ENCODE peak calls at places on chromosomes 12 and 14, in eight cellular contexts. One of them, this sample, is unnamed.

GRCh38 chr14:91173221-91173670 is 59.4 kb downstream of the DGLUCY start:
- DNase-seq in GM12892: peak; percentile 59
- DNase-seq in testis: peak; percentile 93
- DNase-seq in ovary: peak; percentile 92
- DNase-seq in stomach: peak; percentile 89
- DNase-seq in body of pancreas: peak; percentile 93
- DNase-seq in heart left ventricle: peak; percentile 85
- DNase-seq in GM12878: peak; percentile 23
- DNase-seq in this sample: peak; percentile 89

GRCh38 chr12:30795660-30796507 is 41.1 kb upstream of the CAPRIN2 start:
- DNase-seq in ovary: peak; percentile 55
- DNase-seq in heart left ventricle: peak; percentile 75
- DNase-seq in stomach: peak; percentile 37
- DNase-seq in body of pancreas: peak; percentile 59
- DNase-seq in GM12878: no peak
- DNase-seq in GM12892: peak; percentile 47
- DNase-seq in testis: peak; percentile 34
- DNase-seq in this sample: peak; percentile 21

GRCh38 chr12:90499793-90500192 is 455.2 kb downstream of the CCER1 start:
- DNase-seq in ovary: no peak
- DNase-seq in testis: no peak
- DNase-seq in GM12878: no peak
- DNase-seq in body of pancreas: no peak
- DNase-seq in heart left ventricle: no peak
- DNase-seq in GM12892: no peak
- DNase-seq in stomach: no peak
- DNase-seq in this sample: no peak

GRCh38 chr12:92208613-92209121 is 63.0 kb upstream of the BTG1 start:
- DNase-seq in GM12892: no peak
- DNase-seq in body of pancreas: no peak
- DNase-seq in ovary: no peak
- DNase-seq in testis: no peak
- DNase-seq in GM12878: peak; percentile 71
- DNase-seq in heart left ventricle: no peak
- DNase-seq in stomach: no peak
- DNase-seq in this sample: no peak

GRCh38 chr14:105479438-105480164 is 5.0 kb downstream of the CRIP2 start:
- DNase-seq in ovary: no peak
- DNase-seq in GM12892: no peak
- DNase-seq in body of pancreas: no peak
- DNase-seq in testis: no peak
- DNase-seq in stomach: no peak
- DNase-seq in GM12878: no peak
- DNase-seq in heart left ventricle: no peak
- DNase-seq in this sample: no peak

GRCh38 chr14:91058017-91058675 is 2.3 kb downstream of the RPS6KA5 start:
- DNase-seq in testis: no peak
- DNase-seq in heart left ventricle: no peak
- DNase-seq in GM12878: no peak
- DNase-seq in body of pancreas: no peak
- DNase-seq in stomach: no peak
- DNase-seq in ovary: no peak
- DNase-seq in GM12892: no peak
- DNase-seq in this sample: no peak

GRCh38 chr12:113802000-113802749 is 163.9 kb downstream of the RBM19 start:
- DNase-seq in heart left ventricle: no peak
- DNase-seq in GM12878: no peak
- DNase-seq in body of pancreas: no peak
- DNase-seq in ovary: no peak
- DNase-seq in testis: no peak
- DNase-seq in stomach: no peak
- DNase-seq in GM12892: no peak
- DNase-seq in this sample: no peak

GRCh38 chr14:76701981-76702380 is 59.3 kb upstream of the VASH1 start:
- DNase-seq in body of pancreas: no peak
- DNase-seq in GM12878: no peak
- DNase-seq in stomach: no peak
- DNase-seq in heart left ventricle: no peak
- DNase-seq in testis: peak; percentile 63
- DNase-seq in GM12892: no peak
- DNase-seq in ovary: no peak
- DNase-seq in this sample: no peak

GRCh38 chr14:54182419-54183040 is 214.3 kb upstream of the CDKN3 start:
- DNase-seq in heart left ventricle: no peak
- DNase-seq in testis: no peak
- DNase-seq in body of pancreas: no peak
- DNase-seq in GM12878: no peak
- DNase-seq in GM12892: no peak
- DNase-seq in stomach: no peak
- DNase-seq in ovary: no peak
- DNase-seq in this sample: no peak

GRCh38 chr12:71045781-71046180 is 112.0 kb downstream of the TSPAN8 start:
- DNase-seq in heart left ventricle: no peak
- DNase-seq in testis: no peak
- DNase-seq in stomach: no peak
- DNase-seq in body of pancreas: no peak
- DNase-seq in GM12892: no peak
- DNase-seq in ovary: no peak
- DNase-seq in GM12878: no peak
- DNase-seq in this sample: no peak

GRCh38 chr12:112096070-112096469 is 12.5 kb downstream of the NAA25 start:
- DNase-seq in stomach: no peak
- DNase-seq in ovary: no peak
- DNase-seq in GM12878: peak; percentile 47
- DNase-seq in heart left ventricle: no peak
- DNase-seq in body of pancreas: no peak
- DNase-seq in testis: no peak
- DNase-seq in GM12892: no peak
- DNase-seq in this sample: no peak

GRCh38 chr12:26298785-26299621 is 103.6 kb downstream of the SSPN start:
- DNase-seq in GM12878: peak; percentile 91
- DNase-seq in ovary: no peak
- DNase-seq in testis: no peak
- DNase-seq in heart left ventricle: no peak
- DNase-seq in GM12892: peak; percentile 43
- DNase-seq in stomach: no peak
- DNase-seq in body of pancreas: no peak
- DNase-seq in this sample: no peak

GRCh38 chr12:109388167-109388563 is 40.5 kb downstream of the MYO1H start:
- DNase-seq in stomach: no peak
- DNase-seq in GM12878: no peak
- DNase-seq in heart left ventricle: no peak
- DNase-seq in body of pancreas: no peak
- DNase-seq in testis: no peak
- DNase-seq in ovary: no peak
- DNase-seq in GM12892: no peak
- DNase-seq in this sample: no peak
- TF ChIP-seq POLR2A in stomach: no peak
- TF ChIP-seq POLR2A in GM12878: no peak
- TF ChIP-seq POLR2A in heart left ventricle: no peak
- TF ChIP-seq POLR2A in body of pancreas: no peak
- TF ChIP-seq POLR2A in testis: no peak
- TF ChIP-seq POLR2A in ovary: no peak
- TF ChIP-seq POLR2A in GM12892: no peak
- TF ChIP-seq POLR2A in this sample: no peak

GRCh38 chr12:57934804-57935203 is 6.6 kb upstream of the ATP23 start:
- DNase-seq in ovary: no peak
- DNase-seq in body of pancreas: no peak
- DNase-seq in GM12878: no peak
- DNase-seq in testis: no peak
- DNase-seq in stomach: no peak
- DNase-seq in heart left ventricle: no peak
- DNase-seq in GM12892: no peak
- DNase-seq in this sample: peak; percentile 48

GRCh38 chr12:57940052-57940914 is 1.1 kb upstream of the ATP23 start:
- DNase-seq in GM12892: no peak
- DNase-seq in heart left ventricle: no peak
- DNase-seq in ovary: no peak
- DNase-seq in body of pancreas: peak; percentile 10
- DNase-seq in GM12878: no peak
- DNase-seq in testis: no peak
- DNase-seq in stomach: no peak
- DNase-seq in this sample: peak; percentile 61

GRCh38 chr12:57939291-57939690 is 2.1 kb upstream of the ATP23 start:
- DNase-seq in ovary: no peak
- DNase-seq in heart left ventricle: no peak
- DNase-seq in body of pancreas: no peak
- DNase-seq in stomach: no peak
- DNase-seq in GM12878: no peak
- DNase-seq in GM12892: no peak
- DNase-seq in testis: no peak
- DNase-seq in this sample: no peak

GRCh38 chr12:57936513-57936883 is 4.9 kb upstream of the ATP23 start:
- DNase-seq in GM12892: no peak
- DNase-seq in stomach: no peak
- DNase-seq in heart left ventricle: no peak
- DNase-seq in body of pancreas: no peak
- DNase-seq in GM12878: no peak
- DNase-seq in testis: no peak
- DNase-seq in ovary: no peak
- DNase-seq in this sample: peak; percentile 39

DNA sequence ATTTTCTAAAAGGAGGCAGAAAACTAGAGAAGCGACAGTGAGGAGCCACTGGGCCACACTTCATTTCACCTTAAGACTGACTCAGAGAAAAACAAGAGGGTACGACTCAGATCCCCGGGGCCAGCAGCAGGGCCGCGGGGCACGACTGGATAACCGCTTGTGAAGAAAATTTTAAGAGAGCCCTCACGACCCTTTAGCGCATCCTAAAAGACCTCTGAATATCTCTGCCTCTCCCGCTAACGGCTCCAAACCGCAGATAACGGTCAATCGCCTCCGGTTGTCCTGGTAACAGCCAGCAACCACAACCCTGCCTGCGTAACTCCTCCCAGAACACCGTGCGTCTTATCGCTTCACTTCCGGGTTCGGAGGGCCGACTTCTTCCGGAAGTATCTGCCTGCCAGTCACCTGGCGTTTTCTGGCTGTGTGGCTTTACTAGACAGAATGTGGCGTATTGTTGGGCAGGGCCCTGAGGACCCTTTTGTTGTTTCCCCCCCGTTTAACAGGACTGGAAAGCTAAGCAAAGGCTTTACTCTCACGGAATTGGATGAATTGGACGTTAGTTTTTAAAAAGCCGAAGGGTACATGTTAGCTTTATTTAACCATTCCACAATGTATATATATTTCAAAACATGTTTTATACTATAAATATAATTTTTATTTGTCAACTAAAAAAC is 5.4 kb upstream of the ATP23 start:
- DNase-seq in testis: peak; percentile 97
- DNase-seq in ovary: peak; percentile 89
- DNase-seq in body of pancreas: peak; percentile 94
- DNase-seq in heart left ventricle: peak; percentile 90
- DNase-seq in GM12878: peak; percentile 79
- DNase-seq in GM12892: peak; percentile 63
- DNase-seq in stomach: peak; percentile 91
- DNase-seq in this sample: peak; percentile 97
- TF ChIP-seq POLR2A in testis: peak; percentile 17
- TF ChIP-seq POLR2A in ovary: peak; percentile 73
- TF ChIP-seq POLR2A in body of pancreas: no peak
- TF ChIP-seq POLR2A in heart left ventricle: no peak
- TF ChIP-seq POLR2A in GM12878: peak; percentile 91
- TF ChIP-seq POLR2A in GM12892: peak; percentile 89
- TF ChIP-seq POLR2A in stomach: no peak
- TF ChIP-seq POLR2A in this sample: peak; percentile 99

GRCh38 chr12:38903596-38903995 is 1.8 kb downstream of the CPNE8 start:
- DNase-seq in ovary: no peak
- DNase-seq in testis: no peak
- DNase-seq in GM12878: no peak
- DNase-seq in heart left ventricle: no peak
- DNase-seq in body of pancreas: no peak
- DNase-seq in GM12892: no peak
- DNase-seq in stomach: no peak
- DNase-seq in this sample: no peak

GRCh38 chr12:38905480-38906351 is at the start of gene CPNE8:
- DNase-seq in GM12878: peak; percentile 48
- DNase-seq in GM12892: peak; percentile 48
- DNase-seq in testis: peak; percentile 78
- DNase-seq in body of pancreas: peak; percentile 78
- DNase-seq in heart left ventricle: peak; percentile 92
- DNase-seq in ovary: peak; percentile 84
- DNase-seq in stomach: peak; percentile 61
- DNase-seq in this sample: peak; percentile 50

GRCh38 chr12:38907171-38907923 is 2.0 kb upstream of the CPNE8 start:
- DNase-seq in ovary: no peak
- DNase-seq in testis: no peak
- DNase-seq in GM12878: no peak
- DNase-seq in GM12892: no peak
- DNase-seq in body of pancreas: no peak
- DNase-seq in stomach: no peak
- DNase-seq in heart left ventricle: no peak
- DNase-seq in this sample: no peak

GRCh38 chr12:38906482-38907170 is 1.2 kb upstream of the CPNE8 start:
- DNase-seq in testis: peak; percentile 88
- DNase-seq in heart left ventricle: peak; percentile 91
- DNase-seq in ovary: peak; percentile 91
- DNase-seq in GM12892: peak; percentile 47
- DNase-seq in body of pancreas: peak; percentile 89
- DNase-seq in stomach: peak; percentile 76
- DNase-seq in GM12878: peak; percentile 56
- DNase-seq in this sample: peak; percentile 74

GRCh38 chr12:38904932-38905479 is 385 bp downstream of the CPNE8 start:
- DNase-seq in body of pancreas: peak; percentile 83
- DNase-seq in heart left ventricle: peak; percentile 91
- DNase-seq in testis: peak; percentile 77
- DNase-seq in stomach: peak; percentile 64
- DNase-seq in GM12892: peak; percentile 32
- DNase-seq in ovary: peak; percentile 68
- DNase-seq in GM12878: peak; percentile 65
- DNase-seq in this sample: peak; percentile 49
- TF ChIP-seq POLR2A in body of pancreas: no peak
- TF ChIP-seq POLR2A in heart left ventricle: no peak
- TF ChIP-seq POLR2A in testis: no peak
- TF ChIP-seq POLR2A in stomach: no peak
- TF ChIP-seq POLR2A in GM12892: no peak
- TF ChIP-seq POLR2A in ovary: no peak
- TF ChIP-seq POLR2A in GM12878: peak; percentile 70
- TF ChIP-seq POLR2A in this sample: no peak

GRCh38 chr12:53492830-53493609 is 6.2 kb downstream of the MAP3K12 start:
- DNase-seq in GM12878: peak; percentile 46
- DNase-seq in stomach: peak; percentile 92
- DNase-seq in GM12892: peak; percentile 86
- DNase-seq in testis: peak; percentile 98
- DNase-seq in ovary: peak; percentile 96
- DNase-seq in body of pancreas: peak; percentile 96
- DNase-seq in heart left ventricle: peak; percentile 94
- DNase-seq in this sample: peak; percentile 91
- TF ChIP-seq POLR2A in GM12878: peak; percentile 83
- TF ChIP-seq POLR2A in stomach: no peak
- TF ChIP-seq POLR2A in GM12892: peak; percentile 55
- TF ChIP-seq POLR2A in testis: peak; percentile 39
- TF ChIP-seq POLR2A in ovary: peak; percentile 68
- TF ChIP-seq POLR2A in body of pancreas: peak; percentile 62
- TF ChIP-seq POLR2A in heart left ventricle: no peak
- TF ChIP-seq POLR2A in this sample: peak; percentile 80

DNA sequence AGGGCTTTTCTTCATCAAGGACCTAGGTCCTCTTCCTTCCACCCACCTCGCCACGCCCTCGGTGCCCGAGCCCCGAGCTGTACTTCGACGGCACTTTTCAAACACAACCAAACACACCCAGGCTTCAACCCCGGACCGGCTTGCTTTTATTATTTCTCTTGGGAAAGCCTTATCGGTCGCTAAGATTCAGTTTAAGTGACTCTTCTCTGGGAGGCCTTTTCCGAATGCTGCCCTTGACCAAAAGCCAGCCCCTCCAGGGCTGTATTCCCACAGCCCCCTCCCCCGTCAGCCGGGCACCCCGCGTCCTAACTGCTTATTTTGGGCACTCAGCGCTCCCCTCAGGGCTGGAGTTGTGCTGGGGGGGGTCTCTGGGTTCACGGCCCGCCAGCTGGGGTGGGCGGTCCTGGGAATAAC is 644 bp upstream of the PPP4R4 start:
- DNase-seq in heart left ventricle: no peak
- DNase-seq in body of pancreas: peak; percentile 19
- DNase-seq in GM12892: no peak
- DNase-seq in stomach: no peak
- DNase-seq in GM12878: no peak
- DNase-seq in testis: peak; percentile 32
- DNase-seq in ovary: no peak
- DNase-seq in this sample: peak; percentile 41
- TF ChIP-seq POLR2A in heart left ventricle: no peak
- TF ChIP-seq POLR2A in body of pancreas: no peak
- TF ChIP-seq POLR2A in GM12892: no peak
- TF ChIP-seq POLR2A in stomach: no peak
- TF ChIP-seq POLR2A in GM12878: no peak
- TF ChIP-seq POLR2A in testis: no peak
- TF ChIP-seq POLR2A in ovary: peak; percentile 50
- TF ChIP-seq POLR2A in this sample: no peak